ENCODE peak calls at places on chromosomes 16 and 17, in seven cellular contexts. F is NCI-H748 treated with DMSO at 0.1 percent for 48 hours; N is OCI-LY7; X is NCI-H774; I is NCI-H1417; O is stimulated activated naive CD8-positive, alpha-beta T cell treated with anti-CD3 and anti-CD28 coated beads, Interleukin-15, amount 100 ng/mL, for 72 hours; J is activated naive CD4-positive, alpha-beta T cell treated with anti-CD3 and anti-CD28 coated beads for 36 hours. K is an unnamed sample.

GRCh38 chr16:13012591-13012990 is 111.2 kb downstream of the SHISA9 start:
- DNase-seq in F (no peak), N (no peak), X (no peak), I (peak; percentile 13), O (no peak), J (no peak), K (peak; percentile 56)

GRCh38 chr16:67661101-67661661 is 421 bp downstream of the PARD6A start:
- DNase-seq in F (no peak), N (no peak), X (no peak), I (peak; percentile 81), O (no peak), J (peak; percentile 39), K (peak; percentile 49)

GRCh38 chr16:74577882-74578366 is 29.0 kb downstream of the GLG1 start:
- DNase-seq in F (no peak), N (no peak), X (no peak), I (no peak), O (no peak), J (no peak), K (no peak)

GRCh38 chr17:66494023-66494803 is 191.8 kb downstream of the PRKCA start:
- DNase-seq in F (no peak), N (no peak), X (no peak), I (no peak), O (no peak), J (no peak), K (no peak)

GRCh38 chr16:679808-680624 is at the start of gene STUB1:
- DNase-seq in F (peak; percentile 46), N (peak; percentile 91), X (peak; percentile 69), I (peak; percentile 91), O (peak; percentile 89), J (peak; percentile 90), K (peak; percentile 81)

GRCh38 chr16:64397042-64397441 is 724.8 kb downstream of the CDH11 start:
- DNase-seq in F (no peak), N (no peak), X (no peak), I (no peak), O (no peak), J (no peak), K (no peak)

GRCh38 chr16:63904182-63904581 is 1217.7 kb downstream of the CDH11 start:
- DNase-seq in F (no peak), N (no peak), X (no peak), I (no peak), O (no peak), J (no peak), K (no peak)

GRCh38 chr16:84608281-84608680 is 9.6 kb downstream of the COTL1 start:
- DNase-seq in F (no peak), N (no peak), X (no peak), I (no peak), O (no peak), J (peak; percentile 38), K (no peak)

GRCh38 chr17:59003860-59004259 is 102.8 kb downstream of the TRIM37 start:
- DNase-seq in F (no peak), N (no peak), X (no peak), I (no peak), O (no peak), J (no peak), K (no peak)

GRCh38 chr17:68011199-68011665 is 15.0 kb upstream of the C17orf58 start:
- DNase-seq in F (peak; percentile 45), N (peak; percentile 77), X (peak; percentile 70), I (peak; percentile 16), O (peak; percentile 64), J (peak; percentile 76), K (peak; percentile 57)

GRCh38 chr17:12789976-12790805 is 893 bp downstream of the ARHGAP44 start:
- DNase-seq in F (peak; percentile 35), N (no peak), X (no peak), I (peak; percentile 63), O (no peak), J (peak; percentile 3), K (no peak)

GRCh38 chr17:67629963-67630320 is 87.8 kb upstream of the NOL11 start:
- DNase-seq in F (no peak), N (peak; percentile 46), X (no peak), I (peak; percentile 41), O (no peak), J (peak; percentile 13), K (peak; percentile 20)

GRCh38 chr16:68356919-68357286 is 46.1 kb downstream of the PRMT7 start:
- DNase-seq in F (no peak), N (no peak), X (no peak), I (no peak), O (no peak), J (no peak), K (no peak)

GRCh38 chr17:82212331-82213250 is at the start of gene CCDC57:
- DNase-seq in F (peak; percentile 21), N (peak; percentile 90), X (peak; percentile 88), I (peak; percentile 81), O (peak; percentile 84), J (peak; percentile 74), K (peak; percentile 77)

GRCh38 chr16:23896832-23897821 is 61.3 kb downstream of the PRKCB start:
- DNase-seq in F (no peak), N (no peak), X (no peak), I (no peak), O (no peak), J (no peak), K (no peak)

GRCh38 chr17:50203589-50204345 is 2.3 kb upstream of the COL1A1 start:
- DNase-seq in F (no peak), N (no peak), X (no peak), I (no peak), O (no peak), J (no peak), K (no peak)

GRCh38 chr17:27497696-27498095 is 41.4 kb downstream of the KSR1 start:
- DNase-seq in F (no peak), N (no peak), X (no peak), I (no peak), O (no peak), J (no peak), K (no peak)

GRCh38 chr17:27506348-27507218 is 50.3 kb downstream of the KSR1 start:
- DNase-seq in F (peak; percentile 25), N (peak; percentile 74), X (no peak), I (peak; percentile 73), O (peak; percentile 15), J (no peak), K (no peak)

GRCh38 chr17:1055751-1056645 is 59.1 kb downstream of the TIMM22 start:
- DNase-seq in F (no peak), N (peak; percentile 32), X (no peak), I (peak; percentile 60), O (peak; percentile 43), J (peak; percentile 64), K (no peak)

GRCh38 chr16:26701243-26701886 is 365.4 kb upstream of the C16orf82 start:
- DNase-seq in F (no peak), N (peak; percentile 84), X (no peak), I (no peak), O (no peak), J (no peak), K (peak; percentile 31)

GRCh38 chr17:77526259-77526711 is 385.5 kb downstream of the SEC14L1 start:
- DNase-seq in F (no peak), N (no peak), X (no peak), I (no peak), O (no peak), J (no peak), K (no peak)

GRCh38 chr16:4873091-4873490 is 25.8 kb downstream of the UBN1 start:
- DNase-seq in F (no peak), N (no peak), X (no peak), I (no peak), O (no peak), J (no peak), K (no peak)

GRCh38 chr17:80846932-80847331 is 144.7 kb upstream of the CHMP6 start:
- DNase-seq in F (no peak), N (no peak), X (no peak), I (no peak), O (no peak), J (no peak), K (no peak)

GRCh38 chr17:41738077-41738800 is 3.8 kb upstream of the HAP1 start:
- DNase-seq in F (peak; percentile 60), N (peak; percentile 84), X (peak; percentile 82), I (peak; percentile 88), O (peak; percentile 86), J (peak; percentile 91), K (peak; percentile 81)

GRCh38 chr16:57999366-57999970 is 1.0 kb downstream of the ZNF319 start:
- DNase-seq in F (no peak), N (peak; percentile 62), X (no peak), I (peak; percentile 45), O (peak; percentile 43), J (peak; percentile 52), K (peak; percentile 36)

GRCh38 chr16:6835516-6835915 is 497.1 kb upstream of the RBFOX1 start:
- DNase-seq in F (no peak), N (no peak), X (no peak), I (no peak), O (no peak), J (no peak), K (no peak)

GRCh38 chr17:50219939-50220465 is 18.6 kb upstream of the COL1A1 start:
- DNase-seq in F (no peak), N (no peak), X (no peak), I (no peak), O (no peak), J (no peak), K (no peak)

GRCh38 chr16:12901597-12902436 is at the start of gene SHISA9:
- DNase-seq in F (no peak), N (no peak), X (no peak), I (peak; percentile 44), O (no peak), J (no peak), K (no peak)

GRCh38 chr16:54454616-54455015 is 168.0 kb upstream of the IRX3 start:
- DNase-seq in F (no peak), N (no peak), X (no peak), I (no peak), O (no peak), J (no peak), K (no peak)

GRCh38 chr17:37084375-37084774 is 135.6 kb downstream of the AATF start:
- DNase-seq in F (no peak), N (no peak), X (no peak), I (no peak), O (no peak), J (no peak), K (no peak)

GRCh38 chr17:78532922-78533640 is 44.1 kb downstream of the DNAH17 start:
- DNase-seq in F (no peak), N (no peak), X (no peak), I (no peak), O (no peak), J (peak; percentile 49), K (no peak)

GRCh38 chr17:30957741-30958140 is 13.1 kb upstream of the RNF135 start:
- DNase-seq in F (no peak), N (no peak), X (peak; percentile 31), I (no peak), O (no peak), J (no peak), K (no peak)